ENCODE peak calls at places on chromosomes 5 and 9, in ten cellular contexts. Y is IMR-90; P is H1; B is fibroblast of the aortic adventitia; I is HL-60; X is bronchial epithelial cell; W is GM13976; M is CD8-positive, alpha-beta T cell; J is PC-9; K is cardiac fibroblast. A is an unnamed sample.

GRCh38 chr5:179759961-179760541 is 27.4 kb downstream of the MAML1 start:
- DNase-seq in Y (no peak), P (no peak), B (no peak), I (peak), X (no peak), W (peak), M (no peak), J (peak), K (no peak), A (peak)

GRCh38 chr5:79202076-79202475 is 33.9 kb upstream of the JMY start:
- DNase-seq in Y (peak), P (no peak), B (peak), I (no peak), X (peak), W (no peak), M (no peak), J (no peak), K (peak), A (no peak)

GRCh38 chr9:70811638-70812037 is 309.8 kb downstream of the TRPM3 start:
- DNase-seq in Y (no peak), P (no peak), B (peak), I (no peak), X (no peak), W (no peak), M (no peak), J (no peak), K (no peak), A (no peak)

GRCh38 chr9:86713456-86713855 is 233.8 kb downstream of the GAS1 start:
- DNase-seq in Y (peak), P (no peak), B (peak), I (no peak), X (no peak), W (no peak), M (no peak), J (no peak), K (peak), A (no peak)

GRCh38 chr9:5042661-5043178 is 57.6 kb downstream of the JAK2 start:
- DNase-seq in Y (no peak), P (no peak), B (no peak), I (no peak), X (no peak), W (no peak), M (no peak), J (no peak), K (no peak), A (no peak)

GRCh38 chr9:82920154-82920553 is 142.8 kb downstream of the RASEF start:
- DNase-seq in Y (no peak), P (no peak), B (no peak), I (no peak), X (no peak), W (no peak), M (no peak), J (no peak), K (no peak), A (no peak)

GRCh38 chr9:84330246-84330645 is 10.3 kb downstream of the SLC28A3 start:
- DNase-seq in Y (no peak), P (no peak), B (no peak), I (no peak), X (no peak), W (no peak), M (no peak), J (no peak), K (no peak), A (no peak)

GRCh38 chr9:99576002-99576401 is 245.7 kb upstream of the NR4A3 start:
- DNase-seq in Y (no peak), P (no peak), B (no peak), I (no peak), X (no peak), W (no peak), M (no peak), J (peak), K (no peak), A (no peak)

GRCh38 chr5:175853573-175854230 is 17.7 kb upstream of the CPLX2 start:
- DNase-seq in Y (no peak), P (no peak), B (no peak), I (peak), X (no peak), W (no peak), M (no peak), J (no peak), K (no peak), A (no peak)

GRCh38 chr5:133944263-133945230 is 23.9 kb downstream of the C5orf15 start:
- DNase-seq in Y (peak), P (peak), B (peak), I (peak), X (peak), W (peak), M (no peak), J (peak), K (peak), A (peak)

GRCh38 chr5:94692610-94693009 is 74.1 kb downstream of the SLF1 start:
- DNase-seq in Y (no peak), P (no peak), B (no peak), I (no peak), X (peak), W (no peak), M (no peak), J (no peak), K (peak), A (no peak)

GRCh38 chr5:94691947-94692346 is 73.5 kb downstream of the SLF1 start:
- DNase-seq in Y (peak), P (no peak), B (peak), I (no peak), X (peak), W (no peak), M (no peak), J (no peak), K (peak), A (no peak)

GRCh38 chr5:94694671-94695070 is 76.2 kb downstream of the SLF1 start:
- DNase-seq in Y (no peak), P (no peak), B (peak), I (no peak), X (no peak), W (no peak), M (no peak), J (no peak), K (peak), A (no peak)

GRCh38 chr5:94693845-94694370 is 75.4 kb downstream of the SLF1 start:
- DNase-seq in Y (no peak), P (no peak), B (no peak), I (no peak), X (no peak), W (no peak), M (no peak), J (no peak), K (no peak), A (no peak)

DNA sequence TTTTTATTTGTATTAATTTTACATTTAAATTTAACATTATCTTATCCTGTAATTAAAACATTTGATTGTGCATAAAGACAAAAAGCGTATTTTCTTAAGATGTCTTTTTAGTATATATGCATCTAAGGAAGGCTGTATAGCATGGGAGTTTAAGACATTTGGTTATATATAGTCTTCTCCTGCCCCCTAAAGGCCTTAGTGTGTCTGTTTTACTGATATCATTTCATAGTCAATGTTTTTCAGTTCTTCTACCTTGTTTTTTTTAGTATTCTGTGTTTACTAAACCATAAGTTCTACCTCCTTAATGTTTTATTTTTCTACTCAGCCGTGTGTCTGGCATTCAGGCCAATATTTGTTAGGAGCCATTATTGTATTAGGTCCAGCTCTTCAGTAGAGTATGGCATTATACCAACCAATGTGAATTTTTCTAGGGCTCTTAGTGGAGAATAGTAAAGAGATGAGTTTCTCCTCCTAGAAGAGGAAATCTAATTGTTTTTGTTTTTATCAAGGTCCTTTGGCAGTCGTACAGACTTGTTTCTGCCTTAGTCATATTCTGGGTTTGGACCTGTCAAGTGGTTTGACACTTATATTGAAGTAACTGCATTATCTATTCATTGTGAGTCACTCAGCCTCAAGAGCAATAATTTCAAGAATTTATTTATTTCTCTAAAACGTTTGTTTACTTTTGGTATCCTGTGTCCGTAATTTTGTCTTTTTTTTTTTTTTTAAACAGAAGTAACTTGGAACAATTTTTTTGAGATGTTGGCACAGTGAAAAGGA is 74.8 kb downstream of the SLF1 start:
- DNase-seq in Y (peak), P (no peak), B (peak), I (no peak), X (peak), W (no peak), M (no peak), J (no peak), K (peak), A (no peak)
- TF ChIP-seq CTCF in Y (peak), P (peak), B (peak), I (no peak), X (peak), W (peak), M (peak), J (peak), K (peak), A (peak)

GRCh38 chr9:30771278-30771677 is 1613.2 kb upstream of the ACO1 start:
- DNase-seq in Y (no peak), P (no peak), B (no peak), I (no peak), X (no peak), W (no peak), M (no peak), J (no peak), K (no peak), A (no peak)

GRCh38 chr9:30775236-30775635 is 1609.2 kb upstream of the ACO1 start:
- DNase-seq in Y (no peak), P (no peak), B (no peak), I (no peak), X (peak), W (no peak), M (no peak), J (no peak), K (no peak), A (no peak)

GRCh38 chr9:30773427-30773826 is 1611.0 kb upstream of the ACO1 start:
- DNase-seq in Y (no peak), P (no peak), B (no peak), I (no peak), X (no peak), W (no peak), M (no peak), J (no peak), K (no peak), A (no peak)

GRCh38 chr9:30774326-30774725 is 1610.1 kb upstream of the ACO1 start:
- DNase-seq in Y (no peak), P (peak), B (no peak), I (no peak), X (no peak), W (no peak), M (no peak), J (no peak), K (peak), A (no peak)
- TF ChIP-seq CTCF in Y (no peak), P (peak), B (no peak), I (no peak), X (no peak), W (no peak), M (no peak), J (no peak), K (no peak), A (no peak)

GRCh38 chr5:2752875-2753435 is 1.5 kb upstream of the IRX2 start:
- DNase-seq in Y (no peak), P (peak), B (no peak), I (no peak), X (no peak), W (no peak), M (no peak), J (no peak), K (no peak), A (no peak)
- TF ChIP-seq CTCF in Y (no peak), P (no peak), B (no peak), I (no peak), X (peak), W (no peak), M (no peak), J (no peak), K (no peak), A (no peak)

GRCh38 chr9:95043826-95044225 is 273.7 kb downstream of the FANCC start:
- DNase-seq in Y (no peak), P (no peak), B (no peak), I (no peak), X (no peak), W (no peak), M (no peak), J (no peak), K (no peak), A (no peak)
- TF ChIP-seq CTCF in Y (no peak), P (no peak), B (no peak), I (no peak), X (no peak), W (no peak), M (no peak), J (no peak), K (no peak), A (no peak)